ENCODE peak calls at places on chromosomes 2 and 18, in seven cellular contexts. E is activated naive CD4-positive, alpha-beta T cell; C is amniotic stem cell; O is RWPE1; J is iris pigment epithelial cell; U is stimulated activated CD4-positive, alpha-beta T cell treated with anti-CD3 and anti-CD28 coated beads, Interleukin-12 subunit alpha, Interleukin-12 subunit beta, amount 100 ng/mL, for 48 hours; W is fibroblast of the conjunctiva. M is an unnamed sample.

GRCh38 chr2:39027427-39027826 is 93.4 kb downstream of the SOS1 start:
- DNase-seq in E (no peak), C (no peak), O (no peak), J (no peak), U (no peak), W (no peak), M (no peak)

GRCh38 chr2:201872576-201872975 is 66.2 kb downstream of the CDK15 start:
- DNase-seq in E (no peak), C (no peak), O (no peak), J (no peak), U (no peak), W (no peak), M (no peak)

GRCh38 chr2:233084488-233084887 is 24.3 kb downstream of the INPP5D start:
- DNase-seq in E (no peak), C (no peak), O (no peak), J (no peak), U (no peak), W (no peak), M (peak; percentile 18)

GRCh38 chr2:128440087-128440665 is 121.5 kb upstream of the HS6ST1 start:
- DNase-seq in E (no peak), C (no peak), O (no peak), J (no peak), U (no peak), W (no peak), M (no peak)

GRCh38 chr18:812123-812672 is at the start of gene YES1:
- DNase-seq in E (peak; percentile 48), C (peak; percentile 64), O (peak; percentile 89), J (peak; percentile 75), U (peak; percentile 59), W (peak; percentile 43), M (peak; percentile 57)

GRCh38 chr2:88329815-88330603 is 122.5 kb downstream of the FOXI3 start:
- DNase-seq in E (no peak), C (no peak), O (peak; percentile 86), J (peak; percentile 86), U (no peak), W (no peak), M (peak; percentile 89)

GRCh38 chr2:239255218-239255617 is 145.6 kb downstream of the HDAC4 start:
- DNase-seq in E (no peak), C (no peak), O (no peak), J (no peak), U (no peak), W (no peak), M (no peak)

GRCh38 chr2:190535586-190535985 is 1.1 kb upstream of the NEMP2 start:
- DNase-seq in E (no peak), C (no peak), O (no peak), J (no peak), U (no peak), W (no peak), M (no peak)

GRCh38 chr18:51337406-51337805 is 139.9 kb upstream of the MEX3C start:
- DNase-seq in E (no peak), C (no peak), O (no peak), J (no peak), U (no peak), W (no peak), M (no peak)

GRCh38 chr2:43073373-43073772 is 153.0 kb downstream of the ZFP36L2 start:
- DNase-seq in E (no peak), C (no peak), O (peak; percentile 80), J (peak; percentile 83), U (no peak), W (peak; percentile 61), M (peak; percentile 38)

GRCh38 chr2:199207011-199207410 is 250.7 kb downstream of the SATB2 start:
- DNase-seq in E (no peak), C (no peak), O (no peak), J (no peak), U (no peak), W (no peak), M (no peak)

GRCh38 chr18:35049111-35050003 is 8.1 kb downstream of the MAPRE2 start:
- DNase-seq in E (no peak), C (no peak), O (no peak), J (no peak), U (no peak), W (no peak), M (no peak)

GRCh38 chr2:134711622-134712125 is 7.1 kb downstream of the TMEM163 start:
- DNase-seq in E (no peak), C (no peak), O (no peak), J (no peak), U (no peak), W (no peak), M (no peak)

GRCh38 chr2:140603401-140603800 is 1527.4 kb downstream of the LRP1B start:
- DNase-seq in E (no peak), C (no peak), O (no peak), J (no peak), U (no peak), W (no peak), M (no peak)

GRCh38 chr2:180655842-180656454 is 324.5 kb upstream of the UBE2E3 start:
- DNase-seq in E (no peak), C (no peak), O (no peak), J (no peak), U (no peak), W (no peak), M (no peak)

GRCh38 chr2:2056531-2056930 is 274.5 kb downstream of the MYT1L start:
- DNase-seq in E (no peak), C (no peak), O (no peak), J (no peak), U (no peak), W (no peak), M (no peak)

GRCh38 chr2:176187306-176188217 is 906 bp upstream of the HOXD1 start:
- DNase-seq in E (no peak), C (no peak), O (peak; percentile 9), J (no peak), U (no peak), W (no peak), M (no peak)

GRCh38 chr2:177721815-177722552 is 329.4 kb downstream of the AGPS start:
- DNase-seq in E (no peak), C (no peak), O (no peak), J (no peak), U (no peak), W (no peak), M (no peak)

GRCh38 chr18:1659190-1659589 is 754.5 kb downstream of the ADCYAP1 start:
- DNase-seq in E (no peak), C (no peak), O (no peak), J (no peak), U (no peak), W (no peak), M (no peak)

GRCh38 chr2:129462967-129463366 is 516.5 kb upstream of the RAB6C start:
- DNase-seq in E (no peak), C (no peak), O (no peak), J (no peak), U (no peak), W (no peak), M (no peak)

GRCh38 chr2:168348076-168348475 is 100.7 kb upstream of the STK39 start:
- DNase-seq in E (no peak), C (no peak), O (peak; percentile 27), J (peak; percentile 31), U (no peak), W (no peak), M (peak; percentile 56)

GRCh38 chr2:240840435-240841060 is 20.5 kb upstream of the KIF1A start:
- DNase-seq in E (no peak), C (peak; percentile 35), O (peak; percentile 57), J (peak; percentile 62), U (no peak), W (peak; percentile 35), M (peak; percentile 62)

GRCh38 chr2:98412751-98413445 is 31.8 kb upstream of the INPP4A start:
- DNase-seq in E (peak; percentile 22), C (peak; percentile 28), O (peak; percentile 62), J (peak; percentile 62), U (peak; percentile 5), W (peak; percentile 33), M (peak; percentile 48)

GRCh38 chr2:206198677-206199076 is 39.0 kb downstream of the EEF1B2 start:
- DNase-seq in E (no peak), C (peak; percentile 2), O (peak; percentile 49), J (peak; percentile 21), U (no peak), W (peak; percentile 51), M (no peak)

GRCh38 chr2:20707601-20708000 is 40.7 kb downstream of the GDF7 start:
- DNase-seq in E (no peak), C (no peak), O (no peak), J (no peak), U (no peak), W (no peak), M (no peak)

GRCh38 chr2:60756097-60757087 is at the start of gene PAPOLG:
- DNase-seq in E (peak; percentile 93), C (peak; percentile 93), O (peak; percentile 96), J (peak; percentile 93), U (peak; percentile 94), W (peak; percentile 84), M (peak; percentile 87)